ENCODE peak calls at places on chromosomes 1 and 21, in five cellular contexts. One of them, this sample, is unnamed.

GRCh38 chr1:43843684-43844083 is 89.9 kb upstream of the ARTN start:
- DNase-seq in GM12878: no peak
- DNase-seq in A549: no peak
- DNase-seq in IMR-90: no peak
- DNase-seq in HepG2: no peak
- DNase-seq in this sample: no peak

GRCh38 chr1:162633327-162633762 is 1.1 kb downstream of the DDR2 start:
- DNase-seq in GM12878: peak
- DNase-seq in A549: no peak
- DNase-seq in IMR-90: peak
- DNase-seq in HepG2: no peak
- DNase-seq in this sample: peak

GRCh38 chr1:184930645-184931044 is 43.7 kb downstream of the NIBAN1 start:
- DNase-seq in GM12878: no peak
- DNase-seq in A549: no peak
- DNase-seq in IMR-90: no peak
- DNase-seq in HepG2: no peak
- DNase-seq in this sample: peak

GRCh38 chr21:42721341-42721824 is 68.0 kb downstream of the PDE9A start:
- DNase-seq in GM12878: no peak
- DNase-seq in A549: no peak
- DNase-seq in IMR-90: no peak
- DNase-seq in HepG2: peak
- DNase-seq in this sample: no peak

GRCh38 chr1:101238041-101238515 is 1.3 kb downstream of the S1PR1 start:
- DNase-seq in GM12878: no peak
- DNase-seq in A549: no peak
- DNase-seq in IMR-90: no peak
- DNase-seq in HepG2: no peak
- DNase-seq in this sample: no peak

GRCh38 chr1:225965231-225965630 is 24.2 kb upstream of the LEFTY2 start:
- DNase-seq in GM12878: no peak
- DNase-seq in A549: no peak
- DNase-seq in IMR-90: no peak
- DNase-seq in HepG2: no peak
- DNase-seq in this sample: no peak

GRCh38 chr1:53369761-53370160 is 41.9 kb upstream of the LRP8 start:
- DNase-seq in GM12878: no peak
- DNase-seq in A549: no peak
- DNase-seq in IMR-90: no peak
- DNase-seq in HepG2: no peak
- DNase-seq in this sample: no peak

GRCh38 chr1:93715529-93716126 is 34.0 kb upstream of the BCAR3 start:
- DNase-seq in GM12878: no peak
- DNase-seq in A549: no peak
- DNase-seq in IMR-90: peak
- DNase-seq in HepG2: no peak
- DNase-seq in this sample: no peak

GRCh38 chr21:26939532-26940181 is 27.2 kb downstream of the ADAMTS5 start:
- DNase-seq in GM12878: no peak
- DNase-seq in A549: no peak
- DNase-seq in IMR-90: peak
- DNase-seq in HepG2: no peak
- DNase-seq in this sample: no peak

GRCh38 chr21:44762221-44763049 is 39.2 kb downstream of the UBE2G2 start:
- DNase-seq in GM12878: no peak
- DNase-seq in A549: no peak
- DNase-seq in IMR-90: no peak
- DNase-seq in HepG2: no peak
- DNase-seq in this sample: no peak

GRCh38 chr1:206890125-206890637 is 7.1 kb upstream of the IL24 start:
- DNase-seq in GM12878: no peak
- DNase-seq in A549: peak
- DNase-seq in IMR-90: peak
- DNase-seq in HepG2: no peak
- DNase-seq in this sample: no peak

GRCh38 chr1:172997941-172998361 is 52.8 kb downstream of the TNFSF18 start:
- DNase-seq in GM12878: no peak
- DNase-seq in A549: no peak
- DNase-seq in IMR-90: peak
- DNase-seq in HepG2: no peak
- DNase-seq in this sample: no peak

GRCh38 chr21:33873116-33873515 is 42.5 kb downstream of the ATP5PO start:
- DNase-seq in GM12878: no peak
- DNase-seq in A549: no peak
- DNase-seq in IMR-90: no peak
- DNase-seq in HepG2: peak
- DNase-seq in this sample: no peak

GRCh38 chr21:33874161-33874560 is 41.4 kb downstream of the ATP5PO start:
- DNase-seq in GM12878: no peak
- DNase-seq in A549: no peak
- DNase-seq in IMR-90: no peak
- DNase-seq in HepG2: no peak
- DNase-seq in this sample: no peak

GRCh38 chr21:33875026-33875695 is 40.4 kb downstream of the ATP5PO start:
- DNase-seq in GM12878: no peak
- DNase-seq in A549: no peak
- DNase-seq in IMR-90: no peak
- DNase-seq in HepG2: no peak
- DNase-seq in this sample: no peak

GRCh38 chr21:33870768-33871167 is 44.8 kb downstream of the ATP5PO start:
- DNase-seq in GM12878: no peak
- DNase-seq in A549: no peak
- DNase-seq in IMR-90: peak
- DNase-seq in HepG2: no peak
- DNase-seq in this sample: no peak

DNA sequence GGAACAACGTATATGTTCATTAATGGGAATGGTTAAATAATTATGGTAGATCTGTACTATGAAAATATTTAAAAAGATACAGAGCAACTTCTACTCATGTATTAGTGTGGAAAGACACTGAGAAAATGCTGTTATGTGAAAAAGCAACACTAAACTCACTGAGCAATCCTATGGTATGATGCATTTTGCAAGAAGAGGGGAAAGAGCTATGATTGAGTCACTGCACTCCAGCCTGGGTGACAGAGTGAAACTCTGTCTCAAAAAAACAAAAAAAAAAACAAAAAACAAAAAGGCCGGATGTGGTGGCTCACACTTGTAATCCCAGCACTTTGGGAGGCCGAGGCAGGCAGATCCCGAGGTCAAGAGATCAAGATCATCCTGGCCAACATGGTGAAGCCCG is 44.4 kb downstream of the ATP5PO start:
- DNase-seq in GM12878: no peak
- DNase-seq in A549: no peak
- DNase-seq in IMR-90: peak
- DNase-seq in HepG2: no peak
- DNase-seq in this sample: no peak
- TF ChIP-seq BHLHE40 in GM12878: no peak
- TF ChIP-seq BHLHE40 in A549: no peak
- TF ChIP-seq BHLHE40 in IMR-90: no peak
- TF ChIP-seq BHLHE40 in HepG2: no peak
- TF ChIP-seq BHLHE40 in this sample: no peak

GRCh38 chr1:151787689-151788088 is 2.6 kb downstream of the TDRKH start:
- DNase-seq in GM12878: no peak
- DNase-seq in A549: no peak
- DNase-seq in IMR-90: no peak
- DNase-seq in HepG2: no peak
- DNase-seq in this sample: no peak

GRCh38 chr1:151790071-151790939 is at the start of gene TDRKH:
- DNase-seq in GM12878: peak
- DNase-seq in A549: peak
- DNase-seq in IMR-90: peak
- DNase-seq in HepG2: peak
- DNase-seq in this sample: peak

DNA sequence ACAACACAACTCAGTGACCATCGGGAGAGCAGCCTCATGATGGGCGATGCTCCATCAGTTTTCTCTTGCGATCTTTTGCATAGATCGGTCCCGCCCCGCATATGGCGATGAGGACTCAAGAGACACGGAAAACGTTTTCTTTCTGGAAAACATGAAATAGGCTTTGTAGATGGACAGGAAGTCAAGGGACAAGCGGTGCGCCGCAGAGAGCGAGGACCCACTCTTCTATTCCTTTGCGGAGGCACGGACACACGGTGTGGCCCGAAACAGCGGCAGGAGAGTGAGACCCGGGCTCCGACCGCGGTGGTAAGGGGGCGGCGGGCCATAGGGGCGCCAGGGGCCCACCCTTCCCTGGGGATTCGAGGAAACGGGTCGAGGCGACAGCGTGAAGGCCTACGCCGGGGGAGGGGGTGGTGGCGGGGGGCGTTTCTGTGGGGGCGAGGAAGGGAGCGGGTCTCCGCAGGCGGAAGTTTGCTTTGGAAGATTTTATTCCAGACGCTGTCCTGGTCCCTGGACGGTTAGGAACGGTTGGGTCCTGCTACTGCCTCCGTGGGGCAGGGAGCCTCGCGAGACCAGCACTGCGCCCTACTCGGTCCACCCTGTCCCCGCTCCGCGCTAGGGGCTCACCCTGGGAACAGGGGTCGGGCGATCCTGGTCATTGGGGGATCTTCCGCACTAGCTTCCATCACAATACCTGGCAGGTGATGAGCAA is 796 bp upstream of the TDRKH start:
- DNase-seq in GM12878: no peak
- DNase-seq in A549: peak
- DNase-seq in IMR-90: no peak
- DNase-seq in HepG2: peak
- DNase-seq in this sample: peak
- TF ChIP-seq BHLHE40 in GM12878: no peak
- TF ChIP-seq BHLHE40 in A549: no peak
- TF ChIP-seq BHLHE40 in IMR-90: no peak
- TF ChIP-seq BHLHE40 in HepG2: no peak
- TF ChIP-seq BHLHE40 in this sample: no peak

GRCh38 chr1:154870117-154870571 is at the start of gene KCNN3:
- DNase-seq in GM12878: peak
- DNase-seq in A549: peak
- DNase-seq in IMR-90: peak
- DNase-seq in HepG2: peak
- DNase-seq in this sample: peak
- TF ChIP-seq BHLHE40 in GM12878: no peak
- TF ChIP-seq BHLHE40 in A549: no peak
- TF ChIP-seq BHLHE40 in IMR-90: no peak
- TF ChIP-seq BHLHE40 in HepG2: no peak
- TF ChIP-seq BHLHE40 in this sample: no peak

GRCh38 chr21:46021398-46021797 is 39.8 kb downstream of the COL6A1 start:
- DNase-seq in GM12878: no peak
- DNase-seq in A549: no peak
- DNase-seq in IMR-90: no peak
- DNase-seq in HepG2: no peak
- DNase-seq in this sample: no peak
- TF ChIP-seq BHLHE40 in GM12878: no peak
- TF ChIP-seq BHLHE40 in A549: no peak
- TF ChIP-seq BHLHE40 in IMR-90: no peak
- TF ChIP-seq BHLHE40 in HepG2: no peak
- TF ChIP-seq BHLHE40 in this sample: no peak